ENCODE peak calls at places on chromosomes 12 and 14, in seven cellular contexts. One of them, this sample, is unnamed. For H3K4me1 and H3K9me3, the result is how much of the 10 kb centered on the place peaks cover.

GRCh38 chr12:121804417-121805111 is 755 bp downstream of the SETD1B start:
- DNase-seq in colonic mucosa: peak
- DNase-seq in neural progenitor cell: peak
- DNase-seq in tibial nerve: no peak
- DNase-seq in RWPE2: peak
- DNase-seq in A549: no peak
- DNase-seq in suprapubic skin: peak
- DNase-seq in this sample: no peak

GRCh38 chr12:75981773-75982564 is 49.6 kb downstream of the PHLDA1 start:
- DNase-seq in neural progenitor cell: no peak
- DNase-seq in tibial nerve: no peak
- DNase-seq in RWPE2: no peak
- DNase-seq in A549: no peak
- DNase-seq in suprapubic skin: no peak
- DNase-seq in colonic mucosa: no peak
- DNase-seq in this sample: no peak

GRCh38 chr12:130201037-130201436 is 38.8 kb downstream of the FZD10 start:
- DNase-seq in tibial nerve: no peak
- DNase-seq in suprapubic skin: no peak
- DNase-seq in A549: no peak
- DNase-seq in neural progenitor cell: no peak
- DNase-seq in colonic mucosa: no peak
- DNase-seq in RWPE2: no peak
- DNase-seq in this sample: no peak

GRCh38 chr14:34797747-34798583 is 77.2 kb downstream of the BAZ1A start:
- DNase-seq in neural progenitor cell: peak
- DNase-seq in RWPE2: no peak
- DNase-seq in A549: no peak
- DNase-seq in suprapubic skin: no peak
- DNase-seq in colonic mucosa: no peak
- DNase-seq in tibial nerve: no peak
- DNase-seq in this sample: no peak

GRCh38 chr14:23454445-23454856 is 15.1 kb upstream of the NGDN start:
- DNase-seq in suprapubic skin: no peak
- DNase-seq in A549: no peak
- DNase-seq in tibial nerve: no peak
- DNase-seq in neural progenitor cell: no peak
- DNase-seq in colonic mucosa: no peak
- DNase-seq in RWPE2: no peak
- DNase-seq in this sample: no peak

GRCh38 chr12:130971871-130972588 is 18.3 kb downstream of the ADGRD1 start:
- DNase-seq in A549: no peak
- DNase-seq in RWPE2: no peak
- DNase-seq in neural progenitor cell: no peak
- DNase-seq in suprapubic skin: no peak
- DNase-seq in tibial nerve: peak
- DNase-seq in colonic mucosa: no peak
- DNase-seq in this sample: no peak

GRCh38 chr14:68814376-68815287 is 21.8 kb upstream of the ZFP36L1 start:
- DNase-seq in colonic mucosa: no peak
- DNase-seq in A549: peak
- DNase-seq in neural progenitor cell: peak
- DNase-seq in RWPE2: peak
- DNase-seq in suprapubic skin: no peak
- DNase-seq in tibial nerve: peak
- DNase-seq in this sample: no peak

GRCh38 chr12:24551368-24551767 is 397.5 kb downstream of the BCAT1 start:
- DNase-seq in RWPE2: no peak
- DNase-seq in colonic mucosa: no peak
- DNase-seq in tibial nerve: no peak
- DNase-seq in suprapubic skin: no peak
- DNase-seq in A549: no peak
- DNase-seq in neural progenitor cell: no peak
- DNase-seq in this sample: no peak

GRCh38 chr14:59133202-59133601 is 55.3 kb upstream of the DAAM1 start:
- DNase-seq in A549: no peak
- DNase-seq in neural progenitor cell: peak
- DNase-seq in tibial nerve: no peak
- DNase-seq in colonic mucosa: no peak
- DNase-seq in RWPE2: no peak
- DNase-seq in suprapubic skin: no peak
- DNase-seq in this sample: no peak
- TF ChIP-seq CTCF in A549: no peak
- TF ChIP-seq CTCF in neural progenitor cell: peak
- TF ChIP-seq CTCF in tibial nerve: no peak
- TF ChIP-seq CTCF in colonic mucosa: no peak
- TF ChIP-seq CTCF in RWPE2: peak
- TF ChIP-seq CTCF in suprapubic skin: no peak
- TF ChIP-seq CTCF in this sample: no peak

DNA sequence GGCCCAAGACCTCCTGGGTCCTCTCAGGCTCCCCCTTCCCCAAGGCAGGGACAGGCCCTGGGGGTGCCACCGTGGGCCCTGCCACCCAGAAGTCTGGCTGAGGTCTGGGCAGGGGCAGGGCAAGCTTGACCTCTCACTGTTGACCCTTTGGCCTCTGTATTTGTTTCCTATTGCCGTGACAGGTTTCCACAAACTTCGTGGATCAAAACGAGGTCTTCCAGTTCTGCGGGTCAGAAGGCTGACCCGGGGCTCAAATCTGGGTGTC is 12.7 kb downstream of the TNFAIP2 start:
- DNase-seq in tibial nerve: no peak
- DNase-seq in suprapubic skin: no peak
- DNase-seq in RWPE2: no peak
- DNase-seq in colonic mucosa: no peak
- DNase-seq in A549: no peak
- DNase-seq in neural progenitor cell: no peak
- DNase-seq in this sample: no peak
- H3K4me1 ChIP-seq in tibial nerve: under half
- H3K4me1 ChIP-seq in suprapubic skin: under half
- H3K4me1 ChIP-seq in RWPE2: under half
- H3K4me1 ChIP-seq in colonic mucosa: under half
- H3K4me1 ChIP-seq in A549: half or more
- H3K4me1 ChIP-seq in neural progenitor cell: under half
- H3K4me1 ChIP-seq in this sample: half or more

GRCh38 chr12:128966411-128966810 is 113.1 kb downstream of the GLT1D1 start:
- DNase-seq in A549: no peak
- DNase-seq in RWPE2: no peak
- DNase-seq in tibial nerve: no peak
- DNase-seq in suprapubic skin: no peak
- DNase-seq in neural progenitor cell: no peak
- DNase-seq in colonic mucosa: no peak
- DNase-seq in this sample: no peak

GRCh38 chr12:128969480-128970055 is 116.3 kb downstream of the GLT1D1 start:
- DNase-seq in A549: peak
- DNase-seq in RWPE2: no peak
- DNase-seq in neural progenitor cell: peak
- DNase-seq in colonic mucosa: no peak
- DNase-seq in tibial nerve: no peak
- DNase-seq in suprapubic skin: no peak
- DNase-seq in this sample: no peak

GRCh38 chr12:128970110-128970509 is 116.8 kb downstream of the GLT1D1 start:
- DNase-seq in A549: no peak
- DNase-seq in tibial nerve: no peak
- DNase-seq in neural progenitor cell: no peak
- DNase-seq in RWPE2: no peak
- DNase-seq in suprapubic skin: no peak
- DNase-seq in colonic mucosa: no peak
- DNase-seq in this sample: no peak

GRCh38 chr12:128970941-128971340 is 117.7 kb downstream of the GLT1D1 start:
- DNase-seq in colonic mucosa: no peak
- DNase-seq in neural progenitor cell: no peak
- DNase-seq in suprapubic skin: no peak
- DNase-seq in tibial nerve: no peak
- DNase-seq in RWPE2: no peak
- DNase-seq in A549: no peak
- DNase-seq in this sample: no peak

DNA sequence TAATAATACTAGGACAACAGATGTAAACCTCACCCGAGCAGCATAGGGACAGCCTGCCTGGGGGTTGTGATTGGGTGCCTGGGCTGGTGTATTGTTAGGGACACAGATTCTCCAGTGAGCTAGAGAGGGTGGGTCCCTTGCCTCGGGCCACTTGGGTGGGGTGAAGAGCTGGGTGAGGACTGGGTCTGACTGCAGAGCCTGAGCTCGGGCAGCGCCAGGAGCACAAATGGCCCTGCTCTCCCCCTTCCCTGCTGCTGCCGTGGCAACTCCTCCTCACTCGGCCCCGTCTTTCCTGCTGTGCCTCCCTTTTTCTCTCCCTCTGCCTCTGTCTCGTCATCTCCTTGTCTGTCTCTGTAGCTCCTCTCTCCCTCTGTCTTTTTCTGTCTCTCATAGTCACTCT is 115.4 kb downstream of the GLT1D1 start:
- DNase-seq in suprapubic skin: no peak
- DNase-seq in RWPE2: no peak
- DNase-seq in colonic mucosa: no peak
- DNase-seq in tibial nerve: no peak
- DNase-seq in A549: no peak
- DNase-seq in neural progenitor cell: no peak
- DNase-seq in this sample: no peak
- H3K9me3 ChIP-seq in suprapubic skin: under half
- H3K9me3 ChIP-seq in RWPE2: under half
- H3K9me3 ChIP-seq in colonic mucosa: under half
- H3K9me3 ChIP-seq in tibial nerve: under half
- H3K9me3 ChIP-seq in A549: under half
- H3K9me3 ChIP-seq in neural progenitor cell: under half
- H3K9me3 ChIP-seq in this sample: under half

GRCh38 chr14:32711103-32711680 is 227.5 kb upstream of the NPAS3 start:
- DNase-seq in suprapubic skin: no peak
- DNase-seq in colonic mucosa: peak
- DNase-seq in RWPE2: no peak
- DNase-seq in neural progenitor cell: peak
- DNase-seq in tibial nerve: no peak
- DNase-seq in A549: peak
- DNase-seq in this sample: no peak
- TF ChIP-seq CTCF in suprapubic skin: peak
- TF ChIP-seq CTCF in colonic mucosa: peak
- TF ChIP-seq CTCF in RWPE2: peak
- TF ChIP-seq CTCF in neural progenitor cell: peak
- TF ChIP-seq CTCF in tibial nerve: peak
- TF ChIP-seq CTCF in A549: peak
- TF ChIP-seq CTCF in this sample: peak

This sample was measured in esophagus squamous epithelium.